ENCODE peak calls at places on chromosomes 7 and 10, in six cellular contexts. G is psoas muscle, H is lower lobe of right lung, K is endothelial cell of umbilical vein, R is thoracic aorta, I is pancreas. V is an unnamed sample. For H3K36me3, the result is how much of the 10 kb centered on the place peaks cover.

GRCh38 chr7:36114355-36114754 is 38.7 kb upstream of the EEPD1 start:
- DNase-seq in G (no peak), H (no peak), K (no peak), R (no peak), I (no peak), V (no peak)

GRCh38 chr7:141178486-141179135 is 104.7 kb downstream of the TMEM178B start:
- DNase-seq in G (no peak), H (no peak), K (no peak), R (no peak), I (no peak), V (no peak)

GRCh38 chr7:64869121-64869725 is 33.9 kb upstream of the ZNF273 start:
- DNase-seq in G (no peak), H (no peak), K (no peak), R (no peak), I (no peak), V (no peak)

GRCh38 chr7:7122033-7122478 is 60.3 kb upstream of the C1GALT1 start:
- DNase-seq in G (no peak), H (no peak), K (no peak), R (no peak), I (no peak), V (no peak)

GRCh38 chr7:2068693-2069471 is 163.9 kb downstream of the MAD1L1 start:
- DNase-seq in G (no peak), H (no peak), K (no peak), R (no peak), I (no peak), V (no peak)

GRCh38 chr10:106857213-106857612 is 307.3 kb downstream of the SORCS1 start:
- DNase-seq in G (no peak), H (no peak), K (no peak), R (no peak), I (no peak), V (no peak)

GRCh38 chr10:58755688-58756087 is 243.0 kb downstream of the BICC1 start:
- DNase-seq in G (peak), H (no peak), K (no peak), R (no peak), I (no peak), V (peak)

GRCh38 chr10:61776615-61777266 is 114.0 kb downstream of the CABCOCO1 start:
- DNase-seq in G (no peak), H (no peak), K (no peak), R (no peak), I (no peak), V (no peak)

GRCh38 chr7:2853147-2853546 is 9.0 kb upstream of the GNA12 start:
- DNase-seq in G (no peak), H (no peak), K (no peak), R (no peak), I (no peak), V (no peak)

GRCh38 chr10:90871279-90871760 is 454 bp upstream of the RPP30 start:
- DNase-seq in G (peak), H (no peak), K (peak), R (no peak), I (no peak), V (no peak)

GRCh38 chr10:79367421-79368189 is 20.3 kb downstream of the PPIF start:
- DNase-seq in G (no peak), H (no peak), K (no peak), R (no peak), I (no peak), V (no peak)

GRCh38 chr7:15602236-15602635 is 40.4 kb upstream of the AGMO start:
- DNase-seq in G (no peak), H (no peak), K (peak), R (no peak), I (no peak), V (no peak)

GRCh38 chr10:70255329-70256299 is 22.4 kb upstream of the PPA1 start:
- DNase-seq in G (peak), H (peak), K (peak), R (no peak), I (no peak), V (no peak)

GRCh38 chr7:7768977-7769376 is 50.6 kb upstream of the RPA3 start:
- DNase-seq in G (no peak), H (no peak), K (no peak), R (no peak), I (no peak), V (no peak)

GRCh38 chr10:87090779-87091178 is 3.9 kb downstream of the GLUD1 start:
- DNase-seq in G (no peak), H (no peak), K (peak), R (no peak), I (no peak), V (no peak)

GRCh38 chr10:78250313-78251040 is 216.8 kb downstream of the RPS24 start:
- DNase-seq in G (no peak), H (no peak), K (no peak), R (no peak), I (no peak), V (no peak)

GRCh38 chr7:107384025-107384424 is 85.8 kb upstream of the GPR22 start:
- DNase-seq in G (no peak), H (no peak), K (no peak), R (no peak), I (no peak), V (no peak)

GRCh38 chr10:666237-667012 is 23.0 kb downstream of the DIP2C start:
- DNase-seq in G (no peak), H (no peak), K (no peak), R (no peak), I (no peak), V (no peak)

GRCh38 chr10:77037735-77038411 is 599.7 kb downstream of the KCNMA1 start:
- DNase-seq in G (no peak), H (no peak), K (no peak), R (no peak), I (no peak), V (no peak)

GRCh38 chr7:81501220-81501619 is 268.6 kb downstream of the HGF start:
- DNase-seq in G (no peak), H (no peak), K (peak), R (no peak), I (no peak), V (no peak)

GRCh38 chr10:66637273-66638036 is 288.4 kb upstream of the LRRTM3 start:
- DNase-seq in G (peak), H (no peak), K (no peak), R (no peak), I (no peak), V (no peak)

GRCh38 chr10:112227331-112227961 is 43.9 kb upstream of the GPAM start:
- DNase-seq in G (no peak), H (peak), K (no peak), R (no peak), I (no peak), V (peak)

GRCh38 chr7:70681847-70682350 is 450.0 kb upstream of the GALNT17 start:
- DNase-seq in G (no peak), H (no peak), K (no peak), R (no peak), I (no peak), V (no peak)

GRCh38 chr7:85041599-85042216 is 145.1 kb downstream of the SEMA3D start:
- DNase-seq in G (peak), H (peak), K (peak), R (no peak), I (peak), V (peak)

GRCh38 chr10:17290226-17290625 is 62.2 kb downstream of the VIM start:
- DNase-seq in G (no peak), H (no peak), K (peak), R (no peak), I (no peak), V (no peak)

GRCh38 chr10:46536781-46537180 is 19.7 kb downstream of the GPRIN2 start:
- DNase-seq in G (peak), H (no peak), K (no peak), R (no peak), I (no peak), V (no peak)

GRCh38 chr10:31032515-31033132 is 959 bp upstream of the ZNF438 start:
- DNase-seq in G (peak), H (peak), K (no peak), R (no peak), I (no peak), V (no peak)

GRCh38 chr7:52365349-52365748 is 670.1 kb upstream of the POM121L12 start:
- DNase-seq in G (no peak), H (no peak), K (no peak), R (no peak), I (no peak), V (no peak)

GRCh38 chr7:147638566-147638965 is 952.0 kb upstream of the C7orf33 start:
- DNase-seq in G (no peak), H (no peak), K (no peak), R (no peak), I (no peak), V (no peak)

GRCh38 chr10:132204781-132205473 is 18.2 kb downstream of the DPYSL4 start:
- DNase-seq in G (no peak), H (peak), K (no peak), R (no peak), I (no peak), V (no peak)

GRCh38 chr10:6382081-6382480 is 179.3 kb downstream of the PFKFB3 start:
- DNase-seq in G (no peak), H (no peak), K (peak), R (no peak), I (no peak), V (peak)

GRCh38 chr10:119267384-119267783 is 60.0 kb downstream of the GRK5 start:
- DNase-seq in G (no peak), H (no peak), K (no peak), R (no peak), I (no peak), V (no peak)

GRCh38 chr10:129968937-129969527 is 5.0 kb upstream of the EBF3 start:
- DNase-seq in G (peak), H (peak), K (peak), R (no peak), I (no peak), V (no peak)

DNA sequence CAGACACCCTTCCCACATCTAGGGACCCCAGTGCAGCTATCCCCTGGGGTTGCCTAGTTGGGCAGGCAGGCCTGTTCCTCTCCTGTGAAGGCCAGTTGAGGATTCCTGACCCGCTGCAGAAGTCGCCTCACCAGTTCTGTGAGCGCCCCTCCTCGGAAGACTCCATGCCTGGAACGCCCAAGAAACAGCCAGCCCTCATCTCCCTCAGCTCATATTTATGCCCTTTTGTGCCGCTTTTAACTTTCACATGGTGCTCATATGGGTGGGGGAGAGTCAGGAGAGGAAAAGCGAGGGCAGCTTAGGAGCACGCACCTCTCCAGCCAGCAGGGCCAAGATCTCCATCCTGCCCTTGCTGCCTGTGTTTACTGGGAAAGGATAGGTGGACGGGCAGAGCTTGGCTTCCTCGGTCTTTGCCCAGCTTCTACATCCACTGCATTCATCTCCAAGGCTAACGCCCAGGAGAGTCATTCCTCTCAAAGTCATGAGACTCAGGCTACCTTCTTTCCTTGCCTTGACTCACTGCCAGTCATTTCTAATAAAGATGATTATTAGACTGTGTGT is 286.6 kb downstream of the USP6NL start:
- DNase-seq in G (no peak), H (no peak), K (no peak), R (no peak), I (no peak), V (no peak)
- H3K36me3 ChIP-seq in G (half or more), H (half or more), K (under half), R (under half), I (under half), V (under half)

GRCh38 chr10:53957401-53957800 is 843.6 kb downstream of the PCDH15 start:
- DNase-seq in G (no peak), H (no peak), K (no peak), R (no peak), I (no peak), V (no peak)
- H3K4me3 ChIP-seq in G (no peak), H (no peak), K (no peak), R (no peak), I (no peak), V (no peak)

GRCh38 chr10:85177767-85178166 is 849.4 kb downstream of the CCSER2 start:
- DNase-seq in G (no peak), H (no peak), K (no peak), R (no peak), I (no peak), V (no peak)

GRCh38 chr10:85170026-85170425 is 841.6 kb downstream of the CCSER2 start:
- DNase-seq in G (no peak), H (no peak), K (no peak), R (no peak), I (no peak), V (no peak)

GRCh38 chr10:85175635-85176034 is 847.2 kb downstream of the CCSER2 start:
- DNase-seq in G (no peak), H (no peak), K (no peak), R (no peak), I (no peak), V (no peak)
- TF ChIP-seq CTCF in G (no peak), H (no peak), K (no peak), R (no peak), I (no peak), V (no peak)

DNA sequence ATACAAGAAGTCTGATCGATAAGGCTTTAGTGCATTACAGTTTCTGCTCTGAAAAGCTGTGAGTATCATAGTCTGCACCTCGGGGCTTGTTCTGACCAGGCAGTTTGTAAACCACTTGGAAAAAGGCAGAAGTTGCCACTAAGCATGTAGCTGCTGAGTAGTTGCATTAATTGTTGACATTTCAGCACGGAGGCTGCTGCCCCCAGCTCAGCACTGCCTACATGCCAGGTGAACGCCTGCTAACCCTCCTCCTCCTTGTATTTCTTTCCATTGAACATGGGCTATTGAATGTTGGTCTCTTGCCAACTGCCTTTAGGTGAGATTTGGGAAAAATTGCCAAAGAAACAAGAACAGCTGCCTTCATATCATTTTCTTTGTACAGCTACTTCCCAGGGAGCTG is 164.2 kb downstream of the RAPGEF5 start:
- DNase-seq in G (no peak), H (no peak), K (no peak), R (no peak), I (peak), V (no peak)
- H3K36me3 ChIP-seq in G (under half), H (half or more), K (under half), R (under half), I (under half), V (under half)

GRCh38 chr7:27212587-27213149 is 12.8 kb upstream of the HOXA13 start:
- DNase-seq in G (no peak), H (no peak), K (no peak), R (no peak), I (no peak), V (no peak)

GRCh38 chr7:27211694-27212316 is 11.9 kb upstream of the HOXA13 start:
- DNase-seq in G (no peak), H (no peak), K (no peak), R (no peak), I (no peak), V (no peak)

GRCh38 chr7:27213904-27214586 is 14.2 kb upstream of the HOXA13 start:
- DNase-seq in G (no peak), H (no peak), K (no peak), R (no peak), I (no peak), V (no peak)

GRCh38 chr7:27214587-27214950 is 14.7 kb upstream of the HOXA13 start:
- DNase-seq in G (no peak), H (no peak), K (no peak), R (no peak), I (no peak), V (no peak)

DNA sequence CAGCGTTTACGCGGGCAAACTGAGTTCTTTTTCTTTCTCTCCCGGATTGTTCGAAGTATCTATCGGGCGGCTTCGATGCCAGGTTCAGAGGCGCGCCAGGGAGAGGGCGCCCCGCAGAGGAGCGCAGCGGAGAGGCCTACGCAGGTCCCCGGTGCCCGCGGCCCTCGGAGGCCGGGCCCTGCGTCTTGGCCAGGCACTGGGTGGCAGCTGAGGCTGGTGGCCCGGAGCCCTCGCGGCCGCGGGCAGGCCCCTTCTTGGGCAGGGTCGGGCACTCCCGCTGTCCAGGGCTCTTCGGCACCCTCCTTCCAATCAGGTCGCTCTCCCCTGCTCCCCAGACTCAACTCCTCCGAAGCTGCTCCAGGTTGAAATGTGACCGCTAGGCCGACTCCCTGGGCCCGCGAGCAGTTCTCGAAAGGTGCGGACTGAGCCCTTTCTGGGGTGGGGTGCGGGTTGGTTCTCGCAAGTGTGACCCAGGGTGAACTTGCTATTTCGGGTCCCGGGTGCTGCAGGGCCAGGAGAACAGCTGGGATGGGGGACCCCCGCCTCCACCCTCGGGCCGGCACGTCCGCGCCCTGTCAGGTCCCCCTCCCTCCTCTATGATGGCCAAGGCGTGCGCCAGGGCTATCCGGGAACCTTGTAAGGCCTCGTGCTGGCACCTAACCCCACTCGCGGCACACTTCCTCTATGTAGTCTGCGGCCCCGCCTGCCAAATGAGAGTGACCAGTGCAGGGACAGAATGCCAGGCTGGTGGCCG is 13.4 kb upstream of the HOXA13 start:
- DNase-seq in G (no peak), H (no peak), K (no peak), R (no peak), I (no peak), V (no peak)
- H3K4me3 ChIP-seq in G (peak), H (no peak), K (no peak), R (no peak), I (no peak), V (no peak)

GRCh38 chr7:5584091-5584490 is 160.5 kb upstream of the TNRC18 start:
- DNase-seq in G (no peak), H (no peak), K (no peak), R (no peak), I (no peak), V (no peak)

GRCh38 chr7:5574770-5575269 is 151.2 kb upstream of the TNRC18 start:
- DNase-seq in G (peak), H (no peak), K (peak), R (no peak), I (no peak), V (no peak)

GRCh38 chr7:5582532-5582935 is 158.9 kb upstream of the TNRC18 start:
- DNase-seq in G (no peak), H (no peak), K (no peak), R (no peak), I (no peak), V (no peak)

DNA sequence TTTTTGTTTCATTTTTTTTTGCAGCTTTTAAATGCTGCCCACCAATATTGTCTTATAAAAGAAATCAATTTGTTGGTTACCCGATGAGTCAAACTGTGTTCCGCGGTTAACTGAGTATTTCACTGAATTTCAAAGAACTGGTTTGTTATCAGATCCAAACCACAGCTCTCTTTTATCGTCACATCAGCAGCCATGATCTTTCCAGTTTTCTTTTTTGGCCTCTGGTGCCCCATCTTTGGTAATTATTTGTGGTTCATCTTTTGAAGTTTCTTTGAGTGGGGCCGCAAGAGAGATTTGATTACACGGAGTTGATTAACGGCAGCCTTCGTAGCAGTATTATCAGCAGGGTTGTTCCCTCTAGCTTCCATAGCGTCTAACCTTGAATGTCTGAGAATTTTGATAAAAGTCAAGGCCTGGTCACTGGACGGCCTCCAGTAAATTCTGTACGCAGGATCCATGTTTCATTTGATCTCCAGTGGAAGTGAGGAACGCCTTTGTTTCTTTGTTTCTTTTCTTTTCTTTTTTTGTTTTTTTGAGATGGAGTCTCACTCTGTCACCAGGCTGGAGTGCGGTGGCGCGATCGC is 154.9 kb upstream of the TNRC18 start:
- DNase-seq in G (no peak), H (no peak), K (no peak), R (no peak), I (no peak), V (no peak)
- TF ChIP-seq CTCF in G (no peak), H (no peak), K (no peak), R (no peak), I (no peak), V (no peak)

GRCh38 chr10:12091420-12091819 is 22.7 kb downstream of the DHTKD1 start:
- DNase-seq in G (no peak), H (no peak), K (no peak), R (no peak), I (no peak), V (no peak)
- H3K36me3 ChIP-seq in G (half or more), H (half or more), K (under half), R (under half), I (under half), V (under half)

GRCh38 chr7:27192546-27193334 is 7.2 kb downstream of the HOXA13 start:
- DNase-seq in G (no peak), H (no peak), K (no peak), R (no peak), I (peak), V (no peak)

GRCh38 chr7:27193335-27194001 is 6.4 kb downstream of the HOXA13 start:
- DNase-seq in G (no peak), H (no peak), K (no peak), R (no peak), I (peak), V (no peak)

GRCh38 chr7:27191716-27192545 is 6.9 kb upstream of the HOXA11 start:
- DNase-seq in G (no peak), H (no peak), K (no peak), R (no peak), I (peak), V (no peak)

GRCh38 chr7:27194641-27195379 is 5.1 kb downstream of the HOXA13 start:
- DNase-seq in G (no peak), H (no peak), K (no peak), R (no peak), I (no peak), V (no peak)

DNA sequence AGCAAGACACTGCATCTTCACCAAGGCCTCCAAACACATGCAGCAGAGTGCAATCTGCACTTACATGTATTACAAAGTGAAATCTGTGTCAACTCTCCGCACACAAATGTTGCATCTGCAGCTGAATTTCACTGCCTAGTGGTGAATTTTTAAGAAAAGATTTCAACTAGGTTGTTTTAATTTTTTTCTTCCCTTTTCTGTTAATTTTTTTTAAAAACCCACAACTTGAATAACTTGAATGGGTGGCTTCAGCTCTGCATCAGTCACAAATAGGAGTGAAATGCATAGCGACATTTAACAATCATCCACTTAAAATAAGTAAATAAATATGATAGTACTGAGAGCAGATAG is 5.9 kb downstream of the HOXA13 start:
- DNase-seq in G (no peak), H (no peak), K (no peak), R (no peak), I (no peak), V (no peak)
- H3K4me3 ChIP-seq in G (no peak), H (no peak), K (no peak), R (no peak), I (no peak), V (peak)

V was measured in BJ.